ENCODE peak calls at places on chromosomes 5 and 9, in seven cellular contexts. G, W, L, D, N, P and S are unnamed samples. For H3K9me3, the result is how much of the 10 kb centered on the place peaks cover.

GRCh38 chr9:107841078-107841477 is 351.5 kb upstream of the KLF4 start:
- DNase-seq in G (no peak), W (no peak), L (no peak), D (no peak), N (no peak), P (no peak), S (no peak)

GRCh38 chr9:18472915-18473314 is 1.0 kb upstream of the ADAMTSL1 start:
- DNase-seq in G (peak), W (no peak), L (no peak), D (no peak), N (no peak), P (no peak), S (no peak)

GRCh38 chr9:5554254-5554653 is 43.9 kb downstream of the PDCD1LG2 start:
- DNase-seq in G (no peak), W (no peak), L (peak), D (no peak), N (no peak), P (no peak), S (no peak)

GRCh38 chr9:88802533-88802932 is 188.7 kb upstream of the S1PR3 start:
- DNase-seq in G (no peak), W (no peak), L (no peak), D (no peak), N (no peak), P (no peak), S (no peak)

GRCh38 chr5:166165600-166165999 is 2125.8 kb upstream of the WWC1 start:
- DNase-seq in G (no peak), W (no peak), L (no peak), D (no peak), N (no peak), P (no peak), S (no peak)

GRCh38 chr9:130927995-130928900 is 10.8 kb downstream of the FIBCD1 start:
- DNase-seq in G (no peak), W (peak), L (peak), D (no peak), N (peak), P (no peak), S (no peak)

GRCh38 chr5:53368516-53368915 is 111.9 kb upstream of the FST start:
- DNase-seq in G (no peak), W (no peak), L (peak), D (no peak), N (no peak), P (no peak), S (no peak)

GRCh38 chr9:95848764-95849163 is 26.7 kb upstream of the ERCC6L2 start:
- DNase-seq in G (no peak), W (no peak), L (no peak), D (no peak), N (no peak), P (no peak), S (no peak)

GRCh38 chr5:83095973-83096539 is 18.7 kb downstream of the XRCC4 start:
- DNase-seq in G (no peak), W (no peak), L (peak), D (no peak), N (no peak), P (no peak), S (no peak)

GRCh38 chr5:55172051-55172899 is 702 bp downstream of the CDC20B start:
- DNase-seq in G (no peak), W (peak), L (peak), D (no peak), N (peak), P (peak), S (peak)

GRCh38 chr5:66959668-66960067 is 236.9 kb downstream of the CD180 start:
- DNase-seq in G (no peak), W (no peak), L (peak), D (no peak), N (no peak), P (no peak), S (no peak)

GRCh38 chr5:101942321-101942882 is 353.7 kb downstream of the SLCO4C1 start:
- DNase-seq in G (no peak), W (no peak), L (no peak), D (no peak), N (no peak), P (no peak), S (no peak)

GRCh38 chr9:124652203-124652992 is 118.7 kb downstream of the NR6A1 start:
- DNase-seq in G (no peak), W (no peak), L (peak), D (no peak), N (no peak), P (no peak), S (no peak)

GRCh38 chr5:81852277-81853004 is 101.5 kb upstream of the SSBP2 start:
- DNase-seq in G (peak), W (peak), L (peak), D (peak), N (no peak), P (peak), S (peak)

GRCh38 chr9:92633879-92634278 is 36.1 kb downstream of the IPPK start:
- DNase-seq in G (peak), W (no peak), L (no peak), D (no peak), N (peak), P (no peak), S (no peak)

GRCh38 chr5:143054480-143054941 is 284.3 kb downstream of the ARHGAP26 start:
- DNase-seq in G (no peak), W (no peak), L (peak), D (no peak), N (no peak), P (no peak), S (no peak)

GRCh38 chr9:98790601-98791146 is 5.7 kb downstream of the ANKS6 start:
- DNase-seq in G (peak), W (no peak), L (no peak), D (no peak), N (no peak), P (no peak), S (no peak)

GRCh38 chr5:13567819-13568218 is 376.7 kb downstream of the DNAH5 start:
- DNase-seq in G (no peak), W (no peak), L (peak), D (no peak), N (no peak), P (no peak), S (no peak)

GRCh38 chr9:125203259-125203658 is 2.9 kb downstream of the RABEPK start:
- DNase-seq in G (no peak), W (no peak), L (peak), D (no peak), N (no peak), P (no peak), S (no peak)

DNA sequence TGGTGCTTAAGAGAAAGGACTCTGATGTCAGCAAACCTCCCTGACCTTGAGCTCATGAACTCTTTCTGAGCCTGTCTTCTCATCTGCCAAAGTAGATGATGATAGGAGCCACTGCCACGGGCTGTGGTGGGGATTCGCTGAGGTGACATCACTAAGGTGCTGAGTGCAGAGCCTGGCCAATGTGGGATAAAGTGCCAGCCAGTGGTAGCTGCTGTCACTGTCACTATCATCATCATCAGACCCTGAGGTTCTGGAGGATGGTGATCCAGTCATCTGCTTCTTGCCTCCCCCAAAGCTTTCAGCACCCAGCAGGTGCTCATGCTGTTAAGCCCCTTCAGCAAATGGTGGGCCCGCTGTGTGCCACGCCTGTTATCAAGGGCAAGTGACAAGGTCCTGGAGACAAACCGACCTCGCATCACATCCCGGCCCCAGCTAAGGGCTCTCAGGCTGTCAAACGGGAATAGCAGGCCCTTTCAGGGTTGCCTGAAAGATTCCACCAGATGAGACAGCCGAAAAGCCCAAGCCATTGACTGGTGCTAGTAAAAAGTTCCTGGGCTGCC is 6.4 kb downstream of the FPGS start:
- DNase-seq in G (no peak), W (no peak), L (no peak), D (no peak), N (no peak), P (no peak), S (no peak)
- H3K4me3 ChIP-seq in G (no peak), W (no peak), L (no peak), D (no peak), N (no peak), P (no peak), S (no peak)

DNA sequence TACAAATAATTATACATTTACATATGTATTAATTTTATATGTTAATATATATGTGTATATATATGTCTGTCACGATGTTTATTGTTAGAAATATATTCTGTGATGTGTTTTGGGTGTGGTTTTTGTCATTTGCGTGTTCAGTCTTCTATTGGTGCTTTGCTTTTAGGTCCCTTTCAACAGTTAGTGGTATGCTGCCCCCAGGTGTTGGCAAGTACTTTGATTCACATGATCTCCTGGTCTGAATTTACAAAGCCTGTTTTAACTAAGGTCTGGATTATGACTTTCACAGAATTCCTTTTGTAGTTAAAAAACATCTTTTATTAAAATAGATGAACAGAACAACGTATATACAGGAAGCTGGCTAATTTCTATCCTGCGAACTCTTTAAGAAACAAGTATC is 271.5 kb downstream of the CCDC171 start:
- DNase-seq in G (no peak), W (no peak), L (peak), D (no peak), N (no peak), P (no peak), S (no peak)
- TF ChIP-seq CTCF in G (no peak), W (no peak), L (no peak), D (no peak), N (no peak), P (no peak), S (no peak)

DNA sequence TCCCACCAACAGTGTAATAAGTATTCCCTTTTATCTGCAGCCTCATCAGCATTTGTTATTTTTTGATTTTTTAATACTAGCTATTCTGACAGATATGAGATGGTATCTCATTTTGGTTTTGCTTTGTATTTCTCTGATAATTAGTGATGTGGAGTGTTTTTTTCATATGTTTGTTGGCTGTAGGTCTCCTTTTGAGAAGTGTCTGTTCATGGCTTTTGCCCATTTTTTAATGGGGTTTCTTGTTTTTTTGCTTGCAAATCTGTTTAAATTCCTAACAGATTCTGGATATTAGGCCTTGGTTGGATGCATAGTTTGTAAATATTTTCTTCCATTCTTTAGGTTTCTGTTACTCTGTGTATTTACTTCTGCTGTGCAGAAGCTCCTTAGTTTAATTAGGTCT is 445.4 kb upstream of the DAB2 start:
- DNase-seq in G (no peak), W (no peak), L (no peak), D (no peak), N (no peak), P (no peak), S (no peak)
- H3K9me3 ChIP-seq in G (under half), W (under half), L (under half), D (under half), N (under half), P (under half), S (under half)

GRCh38 chr9:36258989-36259315 is 704 bp upstream of the GNE start:
- DNase-seq in G (peak), W (no peak), L (no peak), D (no peak), N (no peak), P (no peak), S (peak)

GRCh38 chr9:36268007-36268427 is 9.8 kb upstream of the GNE start:
- DNase-seq in G (no peak), W (no peak), L (peak), D (no peak), N (no peak), P (no peak), S (no peak)

GRCh38 chr9:36263662-36264061 is 5.4 kb upstream of the GNE start:
- DNase-seq in G (no peak), W (no peak), L (no peak), D (no peak), N (no peak), P (no peak), S (no peak)

GRCh38 chr9:36264896-36265295 is 6.6 kb upstream of the GNE start:
- DNase-seq in G (no peak), W (no peak), L (no peak), D (no peak), N (no peak), P (no peak), S (no peak)
- H3K4me3 ChIP-seq in G (no peak), W (no peak), L (no peak), D (no peak), N (no peak), P (no peak), S (no peak)

GRCh38 chr9:113503131-113503541 is 39.6 kb downstream of the RGS3 start:
- DNase-seq in G (no peak), W (no peak), L (no peak), D (no peak), N (no peak), P (no peak), S (no peak)
- TF ChIP-seq CTCF in G (no peak), W (no peak), L (no peak), D (no peak), N (no peak), P (no peak), S (no peak)

GRCh38 chr5:141383345-141383744 is 803 bp downstream of the PCDHGA7 start:
- DNase-seq in G (no peak), W (peak), L (no peak), D (no peak), N (no peak), P (no peak), S (no peak)
- H3K9me3 ChIP-seq in G (under half), W (under half), L (under half), D (under half), N (under half), P (half or more), S (under half)

GRCh38 chr5:90297045-90297764 is 112.4 kb downstream of the CETN3 start:
- DNase-seq in G (no peak), W (no peak), L (no peak), D (no peak), N (no peak), P (no peak), S (no peak)
- H3K4me3 ChIP-seq in G (no peak), W (no peak), L (no peak), D (no peak), N (no peak), P (no peak), S (no peak)

GRCh38 chr9:90900130-90900529 is 98.5 kb downstream of the SYK start:
- DNase-seq in G (no peak), W (no peak), L (peak), D (no peak), N (no peak), P (no peak), S (no peak)
- TF ChIP-seq CTCF in G (no peak), W (no peak), L (peak), D (no peak), N (no peak), P (no peak), S (peak)